ENCODE peak calls at places on chromosomes 16 and 17, in eight cellular contexts. One of them, this sample, is unnamed.

GRCh38 chr17:79280822-79281572 is 206.4 kb downstream of the ENGASE start:
- DNase-seq in kidney epithelial cell: no peak
- DNase-seq in bronchial epithelial cell: no peak
- DNase-seq in tibial nerve: no peak
- DNase-seq in uterus: no peak
- DNase-seq in fibroblast of the aortic adventitia: no peak
- DNase-seq in left ventricle myocardium inferior: no peak
- DNase-seq in GM10248: no peak
- DNase-seq in this sample: no peak

GRCh38 chr17:43536236-43537088 is 9.7 kb downstream of the ETV4 start:
- DNase-seq in kidney epithelial cell: no peak
- DNase-seq in bronchial epithelial cell: peak; percentile 42
- DNase-seq in tibial nerve: no peak
- DNase-seq in uterus: no peak
- DNase-seq in fibroblast of the aortic adventitia: peak; percentile 72
- DNase-seq in left ventricle myocardium inferior: no peak
- DNase-seq in GM10248: no peak
- DNase-seq in this sample: no peak

GRCh38 chr17:61517265-61517664 is 65.0 kb downstream of the TBX4 start:
- DNase-seq in kidney epithelial cell: no peak
- DNase-seq in bronchial epithelial cell: no peak
- DNase-seq in tibial nerve: no peak
- DNase-seq in uterus: no peak
- DNase-seq in fibroblast of the aortic adventitia: no peak
- DNase-seq in left ventricle myocardium inferior: no peak
- DNase-seq in GM10248: no peak
- DNase-seq in this sample: no peak

GRCh38 chr17:11720816-11721215 is 122.5 kb downstream of the DNAH9 start:
- DNase-seq in kidney epithelial cell: no peak
- DNase-seq in bronchial epithelial cell: no peak
- DNase-seq in tibial nerve: no peak
- DNase-seq in uterus: no peak
- DNase-seq in fibroblast of the aortic adventitia: no peak
- DNase-seq in left ventricle myocardium inferior: no peak
- DNase-seq in GM10248: no peak
- DNase-seq in this sample: no peak

GRCh38 chr16:80931985-80932720 is 74.5 kb downstream of the CMC2 start:
- DNase-seq in kidney epithelial cell: no peak
- DNase-seq in bronchial epithelial cell: no peak
- DNase-seq in tibial nerve: peak; percentile 9
- DNase-seq in uterus: peak; percentile 64
- DNase-seq in fibroblast of the aortic adventitia: peak; percentile 83
- DNase-seq in left ventricle myocardium inferior: peak; percentile 82
- DNase-seq in GM10248: peak; percentile 31
- DNase-seq in this sample: no peak

GRCh38 chr17:7173687-7174602 is 5.2 kb downstream of the ASGR1 start:
- DNase-seq in kidney epithelial cell: no peak
- DNase-seq in bronchial epithelial cell: peak; percentile 29
- DNase-seq in tibial nerve: peak; percentile 52
- DNase-seq in uterus: peak; percentile 37
- DNase-seq in fibroblast of the aortic adventitia: no peak
- DNase-seq in left ventricle myocardium inferior: peak; percentile 55
- DNase-seq in GM10248: peak; percentile 49
- DNase-seq in this sample: peak; percentile 88

GRCh38 chr16:11296351-11296705 is 15.2 kb upstream of the PRM1 start:
- DNase-seq in kidney epithelial cell: no peak
- DNase-seq in bronchial epithelial cell: no peak
- DNase-seq in tibial nerve: no peak
- DNase-seq in uterus: no peak
- DNase-seq in fibroblast of the aortic adventitia: no peak
- DNase-seq in left ventricle myocardium inferior: no peak
- DNase-seq in GM10248: no peak
- DNase-seq in this sample: no peak

GRCh38 chr17:82690786-82691489 is 7.6 kb downstream of the RAB40B start:
- DNase-seq in kidney epithelial cell: no peak
- DNase-seq in bronchial epithelial cell: no peak
- DNase-seq in tibial nerve: no peak
- DNase-seq in uterus: no peak
- DNase-seq in fibroblast of the aortic adventitia: no peak
- DNase-seq in left ventricle myocardium inferior: no peak
- DNase-seq in GM10248: no peak
- DNase-seq in this sample: no peak

GRCh38 chr16:75305364-75306101 is 54.1 kb upstream of the BCAR1 start:
- DNase-seq in kidney epithelial cell: peak; percentile 100
- DNase-seq in bronchial epithelial cell: peak; percentile 100
- DNase-seq in tibial nerve: peak; percentile 54
- DNase-seq in uterus: peak; percentile 92
- DNase-seq in fibroblast of the aortic adventitia: peak; percentile 100
- DNase-seq in left ventricle myocardium inferior: peak; percentile 40
- DNase-seq in GM10248: peak; percentile 44
- DNase-seq in this sample: no peak

GRCh38 chr17:75693500-75694481 is 26.7 kb downstream of the SAP30BP start:
- DNase-seq in kidney epithelial cell: no peak
- DNase-seq in bronchial epithelial cell: peak; percentile 57
- DNase-seq in tibial nerve: peak; percentile 78
- DNase-seq in uterus: peak; percentile 64
- DNase-seq in fibroblast of the aortic adventitia: peak; percentile 45
- DNase-seq in left ventricle myocardium inferior: peak; percentile 82
- DNase-seq in GM10248: no peak
- DNase-seq in this sample: no peak

GRCh38 chr16:50282010-50282538 is 15.7 kb downstream of the ADCY7 start:
- DNase-seq in kidney epithelial cell: no peak
- DNase-seq in bronchial epithelial cell: no peak
- DNase-seq in tibial nerve: peak; percentile 53
- DNase-seq in uterus: no peak
- DNase-seq in fibroblast of the aortic adventitia: peak; percentile 52
- DNase-seq in left ventricle myocardium inferior: peak; percentile 77
- DNase-seq in GM10248: peak; percentile 84
- DNase-seq in this sample: peak; percentile 95

GRCh38 chr16:56990407-56991286 is 1.3 kb downstream of the NLRC5 start:
- DNase-seq in kidney epithelial cell: no peak
- DNase-seq in bronchial epithelial cell: no peak
- DNase-seq in tibial nerve: no peak
- DNase-seq in uterus: no peak
- DNase-seq in fibroblast of the aortic adventitia: no peak
- DNase-seq in left ventricle myocardium inferior: no peak
- DNase-seq in GM10248: no peak
- DNase-seq in this sample: no peak

GRCh38 chr17:17675925-17676534 is 5.2 kb upstream of the RAI1 start:
- DNase-seq in kidney epithelial cell: peak; percentile 43
- DNase-seq in bronchial epithelial cell: peak; percentile 97
- DNase-seq in tibial nerve: no peak
- DNase-seq in uterus: no peak
- DNase-seq in fibroblast of the aortic adventitia: no peak
- DNase-seq in left ventricle myocardium inferior: no peak
- DNase-seq in GM10248: no peak
- DNase-seq in this sample: no peak

GRCh38 chr17:82892869-82893565 is 53.2 kb upstream of the ZNF750 start:
- DNase-seq in kidney epithelial cell: no peak
- DNase-seq in bronchial epithelial cell: no peak
- DNase-seq in tibial nerve: no peak
- DNase-seq in uterus: no peak
- DNase-seq in fibroblast of the aortic adventitia: no peak
- DNase-seq in left ventricle myocardium inferior: peak; percentile 53
- DNase-seq in GM10248: no peak
- DNase-seq in this sample: no peak

GRCh38 chr17:49836111-49837030 is 11.5 kb downstream of the TAC4 start:
- DNase-seq in kidney epithelial cell: peak; percentile 82
- DNase-seq in bronchial epithelial cell: peak; percentile 12
- DNase-seq in tibial nerve: no peak
- DNase-seq in uterus: no peak
- DNase-seq in fibroblast of the aortic adventitia: peak; percentile 84
- DNase-seq in left ventricle myocardium inferior: no peak
- DNase-seq in GM10248: no peak
- DNase-seq in this sample: no peak

GRCh38 chr17:4542003-4542725 is 13.0 kb downstream of the MYBBP1A start:
- DNase-seq in kidney epithelial cell: no peak
- DNase-seq in bronchial epithelial cell: no peak
- DNase-seq in tibial nerve: no peak
- DNase-seq in uterus: no peak
- DNase-seq in fibroblast of the aortic adventitia: no peak
- DNase-seq in left ventricle myocardium inferior: no peak
- DNase-seq in GM10248: no peak
- DNase-seq in this sample: no peak

GRCh38 chr17:4542726-4543191 is 12.4 kb downstream of the MYBBP1A start:
- DNase-seq in kidney epithelial cell: no peak
- DNase-seq in bronchial epithelial cell: no peak
- DNase-seq in tibial nerve: no peak
- DNase-seq in uterus: peak; percentile 18
- DNase-seq in fibroblast of the aortic adventitia: no peak
- DNase-seq in left ventricle myocardium inferior: no peak
- DNase-seq in GM10248: no peak
- DNase-seq in this sample: peak; percentile 38

GRCh38 chr17:4541041-4541327 is 14.2 kb downstream of the MYBBP1A start:
- DNase-seq in kidney epithelial cell: no peak
- DNase-seq in bronchial epithelial cell: no peak
- DNase-seq in tibial nerve: no peak
- DNase-seq in uterus: no peak
- DNase-seq in fibroblast of the aortic adventitia: no peak
- DNase-seq in left ventricle myocardium inferior: no peak
- DNase-seq in GM10248: no peak
- DNase-seq in this sample: peak; percentile 43

GRCh38 chr17:4540224-4541040 is 14.8 kb downstream of the MYBBP1A start:
- DNase-seq in kidney epithelial cell: no peak
- DNase-seq in bronchial epithelial cell: no peak
- DNase-seq in tibial nerve: no peak
- DNase-seq in uterus: peak; percentile 63
- DNase-seq in fibroblast of the aortic adventitia: no peak
- DNase-seq in left ventricle myocardium inferior: no peak
- DNase-seq in GM10248: no peak
- DNase-seq in this sample: no peak

GRCh38 chr17:4541328-4542002 is 13.7 kb downstream of the MYBBP1A start:
- DNase-seq in kidney epithelial cell: no peak
- DNase-seq in bronchial epithelial cell: no peak
- DNase-seq in tibial nerve: no peak
- DNase-seq in uterus: no peak
- DNase-seq in fibroblast of the aortic adventitia: no peak
- DNase-seq in left ventricle myocardium inferior: no peak
- DNase-seq in GM10248: no peak
- DNase-seq in this sample: peak; percentile 46
- TF ChIP-seq CTCF in kidney epithelial cell: no peak
- TF ChIP-seq CTCF in bronchial epithelial cell: no peak
- TF ChIP-seq CTCF in tibial nerve: no peak
- TF ChIP-seq CTCF in uterus: no peak
- TF ChIP-seq CTCF in fibroblast of the aortic adventitia: no peak
- TF ChIP-seq CTCF in left ventricle myocardium inferior: no peak
- TF ChIP-seq CTCF in GM10248: no peak
- TF ChIP-seq CTCF in this sample: no peak

GRCh38 chr17:2282297-2282873 is 21.2 kb downstream of the SMG6 start:
- DNase-seq in kidney epithelial cell: no peak
- DNase-seq in bronchial epithelial cell: peak; percentile 67
- DNase-seq in tibial nerve: peak; percentile 39
- DNase-seq in uterus: no peak
- DNase-seq in fibroblast of the aortic adventitia: peak; percentile 93
- DNase-seq in left ventricle myocardium inferior: no peak
- DNase-seq in GM10248: peak; percentile 61
- DNase-seq in this sample: no peak
- TF ChIP-seq CTCF in kidney epithelial cell: peak; percentile 49
- TF ChIP-seq CTCF in bronchial epithelial cell: peak; percentile 20
- TF ChIP-seq CTCF in tibial nerve: peak; percentile 43
- TF ChIP-seq CTCF in uterus: peak; percentile 62
- TF ChIP-seq CTCF in fibroblast of the aortic adventitia: peak; percentile 55
- TF ChIP-seq CTCF in left ventricle myocardium inferior: peak; percentile 73
- TF ChIP-seq CTCF in GM10248: peak; percentile 43
- TF ChIP-seq CTCF in this sample: peak; percentile 79

GRCh38 chr16:12719972-12720371 is 83.7 kb downstream of the CPPED1 start:
- DNase-seq in kidney epithelial cell: no peak
- DNase-seq in bronchial epithelial cell: no peak
- DNase-seq in tibial nerve: no peak
- DNase-seq in uterus: no peak
- DNase-seq in fibroblast of the aortic adventitia: no peak
- DNase-seq in left ventricle myocardium inferior: no peak
- DNase-seq in GM10248: no peak
- DNase-seq in this sample: no peak

GRCh38 chr16:12724216-12724615 is 79.5 kb downstream of the CPPED1 start:
- DNase-seq in kidney epithelial cell: no peak
- DNase-seq in bronchial epithelial cell: no peak
- DNase-seq in tibial nerve: no peak
- DNase-seq in uterus: no peak
- DNase-seq in fibroblast of the aortic adventitia: no peak
- DNase-seq in left ventricle myocardium inferior: no peak
- DNase-seq in GM10248: no peak
- DNase-seq in this sample: no peak

GRCh38 chr16:12728471-12728870 is 75.2 kb downstream of the CPPED1 start:
- DNase-seq in kidney epithelial cell: peak; percentile 61
- DNase-seq in bronchial epithelial cell: no peak
- DNase-seq in tibial nerve: no peak
- DNase-seq in uterus: no peak
- DNase-seq in fibroblast of the aortic adventitia: no peak
- DNase-seq in left ventricle myocardium inferior: no peak
- DNase-seq in GM10248: no peak
- DNase-seq in this sample: no peak

GRCh38 chr16:12721841-12722467 is 81.7 kb downstream of the CPPED1 start:
- DNase-seq in kidney epithelial cell: no peak
- DNase-seq in bronchial epithelial cell: no peak
- DNase-seq in tibial nerve: peak; percentile 11
- DNase-seq in uterus: no peak
- DNase-seq in fibroblast of the aortic adventitia: no peak
- DNase-seq in left ventricle myocardium inferior: no peak
- DNase-seq in GM10248: no peak
- DNase-seq in this sample: no peak

GRCh38 chr16:12723681-12724080 is 80.0 kb downstream of the CPPED1 start:
- DNase-seq in kidney epithelial cell: no peak
- DNase-seq in bronchial epithelial cell: no peak
- DNase-seq in tibial nerve: no peak
- DNase-seq in uterus: no peak
- DNase-seq in fibroblast of the aortic adventitia: no peak
- DNase-seq in left ventricle myocardium inferior: no peak
- DNase-seq in GM10248: no peak
- DNase-seq in this sample: no peak
- TF ChIP-seq CTCF in kidney epithelial cell: no peak
- TF ChIP-seq CTCF in bronchial epithelial cell: no peak
- TF ChIP-seq CTCF in tibial nerve: no peak
- TF ChIP-seq CTCF in uterus: no peak
- TF ChIP-seq CTCF in fibroblast of the aortic adventitia: no peak
- TF ChIP-seq CTCF in left ventricle myocardium inferior: no peak
- TF ChIP-seq CTCF in GM10248: no peak
- TF ChIP-seq CTCF in this sample: no peak

DNA sequence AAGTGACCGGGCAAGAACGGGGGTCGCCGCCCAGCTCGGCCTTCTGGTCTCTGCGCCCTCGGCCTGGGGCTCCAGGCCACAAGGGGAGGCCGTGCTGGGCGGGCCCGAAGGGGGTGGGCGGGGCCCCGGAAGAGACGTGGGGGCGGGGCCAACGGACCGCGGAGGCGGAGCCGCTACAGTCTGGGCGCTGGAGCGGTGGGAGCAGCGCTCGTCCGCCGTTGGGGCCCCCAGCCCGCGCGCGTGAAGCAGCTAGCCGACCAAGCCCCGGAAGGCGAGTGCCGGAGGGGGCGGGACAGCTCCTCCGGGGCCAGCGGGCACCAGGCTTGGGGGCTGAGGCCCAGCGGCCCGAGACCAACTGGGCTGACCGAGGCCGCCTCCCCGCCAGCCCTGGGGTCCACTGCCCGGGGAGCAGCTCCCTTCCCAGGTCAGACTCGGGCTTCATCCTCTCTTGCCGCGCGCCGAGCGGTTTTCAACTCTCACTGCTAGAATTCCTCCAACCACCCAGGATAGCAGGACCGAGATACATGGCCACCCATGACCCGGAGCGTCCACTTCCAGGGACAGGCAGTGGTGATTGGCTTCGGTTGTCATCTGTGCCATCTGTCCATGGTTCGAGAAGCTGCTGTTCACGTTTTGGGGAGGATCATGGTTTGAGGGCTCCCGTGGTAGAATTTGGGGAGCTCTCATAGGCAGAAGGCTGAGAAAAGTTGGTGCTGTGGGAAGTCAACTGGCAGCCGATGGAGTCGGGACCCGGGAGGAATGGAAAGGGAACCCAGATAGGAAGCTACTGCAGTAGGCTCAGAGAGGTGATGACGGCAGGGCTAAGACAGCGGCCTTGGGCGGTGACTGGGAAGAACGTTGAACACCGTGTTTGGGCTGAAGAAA is 44.6 kb upstream of the LCMT1 start:
- DNase-seq in kidney epithelial cell: no peak
- DNase-seq in bronchial epithelial cell: peak; percentile 31
- DNase-seq in tibial nerve: peak; percentile 68
- DNase-seq in uterus: peak; percentile 81
- DNase-seq in fibroblast of the aortic adventitia: peak; percentile 64
- DNase-seq in left ventricle myocardium inferior: peak; percentile 86
- DNase-seq in GM10248: peak; percentile 96
- DNase-seq in this sample: peak; percentile 72
- TF ChIP-seq CTCF in kidney epithelial cell: no peak
- TF ChIP-seq CTCF in bronchial epithelial cell: no peak
- TF ChIP-seq CTCF in tibial nerve: no peak
- TF ChIP-seq CTCF in uterus: no peak
- TF ChIP-seq CTCF in fibroblast of the aortic adventitia: no peak
- TF ChIP-seq CTCF in left ventricle myocardium inferior: no peak
- TF ChIP-seq CTCF in GM10248: no peak
- TF ChIP-seq CTCF in this sample: no peak

This sample was measured in CD14-positive monocyte.